ENCODE peak calls at places on chromosomes 1 and 21, in four cellular contexts. L, G, Q and H are unnamed samples.

GRCh38 chr1:211335507-211336157 is 9.0 kb downstream of the TRAF5 start:
- DNase-seq in L (no peak), G (no peak), Q (no peak), H (no peak)

GRCh38 chr1:27382950-27383627 is at the start of gene CD164L2:
- DNase-seq in L (peak; percentile 80), Q (no peak), G (peak; percentile 79), H (no peak)

GRCh38 chr1:173424137-173424536 is 53.0 kb upstream of the PRDX6 start:
- DNase-seq in G (no peak), L (no peak), Q (no peak), H (no peak)

GRCh38 chr1:91400133-91400725 is 4.4 kb downstream of the HFM1 start:
- DNase-seq in Q (no peak), L (no peak), G (no peak), H (no peak)

GRCh38 chr1:21530368-21531016 is 21.3 kb downstream of the ALPL start:
- DNase-seq in Q (no peak), L (no peak), G (no peak), H (no peak)

GRCh38 chr1:243433737-243434370 is 178.0 kb downstream of the SDCCAG8 start:
- DNase-seq in L (no peak), Q (no peak), G (no peak), H (no peak)

GRCh38 chr1:173554541-173555250 is 48.2 kb downstream of the SLC9C2 start:
- DNase-seq in Q (no peak), L (no peak), G (no peak), H (no peak)

GRCh38 chr1:194466706-194467105 is 1280.3 kb upstream of the B3GALT2 start:
- DNase-seq in L (no peak), Q (no peak), G (no peak), H (no peak)

GRCh38 chr1:158155673-158156072 is 25.0 kb upstream of the CD1D start:
- DNase-seq in L (no peak), G (no peak), Q (no peak), H (no peak)

GRCh38 chr1:59043796-59044195 is 253.1 kb upstream of the FGGY start:
- DNase-seq in L (peak; percentile 46), G (peak; percentile 60), Q (no peak), H (no peak)

GRCh38 chr1:40076895-40077312 is 20.1 kb downstream of the PPT1 start:
- DNase-seq in Q (no peak), G (no peak), L (no peak), H (no peak)

GRCh38 chr1:59707216-59707615 is 107.5 kb upstream of the HOOK1 start:
- DNase-seq in Q (no peak), L (no peak), G (peak; percentile 66), H (no peak)

GRCh38 chr1:219176168-219176567 is 2.5 kb downstream of the LYPLAL1 start:
- DNase-seq in Q (no peak), G (no peak), L (no peak), H (no peak)

GRCh38 chr1:63124666-63125191 is 197.6 kb upstream of the FOXD3 start:
- DNase-seq in L (no peak), Q (no peak), G (no peak), H (no peak)

GRCh38 chr1:150221552-150221951 is 14.4 kb downstream of the ANP32E start:
- DNase-seq in G (no peak), Q (no peak), L (no peak), H (no peak)

GRCh38 chr1:199898654-199899053 is 128.9 kb upstream of the NR5A2 start:
- DNase-seq in G (no peak), L (no peak), Q (no peak), H (no peak)

GRCh38 chr1:3807769-3808168 is 11.5 kb upstream of the LRRC47 start:
- DNase-seq in L (no peak), Q (no peak), G (no peak), H (no peak)

GRCh38 chr1:112237983-112238515 is 158.0 kb upstream of the CTTNBP2NL start:
- DNase-seq in Q (no peak), L (no peak), G (no peak), H (no peak)

GRCh38 chr1:92817986-92818764 is 13.7 kb upstream of the RPL5 start:
- DNase-seq in Q (no peak), G (no peak), L (no peak), H (peak; percentile 44)

GRCh38 chr1:2593251-2593878 is 6.8 kb downstream of the PRXL2B start:
- DNase-seq in L (no peak), G (peak; percentile 46), Q (no peak), H (no peak)

GRCh38 chr21:32329776-32330175 is 31.1 kb downstream of the MRAP start:
- DNase-seq in G (no peak), Q (no peak), L (no peak), H (no peak)

GRCh38 chr1:30875197-30875596 is 33.4 kb downstream of the SDC3 start:
- DNase-seq in L (no peak), Q (no peak), G (peak; percentile 33), H (no peak)

GRCh38 chr1:188194916-188195315 is 1366.2 kb downstream of the PLA2G4A start:
- DNase-seq in L (no peak), Q (no peak), G (no peak), H (peak; percentile 8)

GRCh38 chr1:203584040-203584439 is 42.6 kb upstream of the ATP2B4 start:
- DNase-seq in G (no peak), Q (no peak), L (no peak), H (no peak)

GRCh38 chr1:203577874-203578464 is 48.7 kb upstream of the ATP2B4 start:
- DNase-seq in L (no peak), G (no peak), Q (no peak), H (no peak)

GRCh38 chr1:203581841-203582240 is 44.8 kb upstream of the ATP2B4 start:
- DNase-seq in G (no peak), L (no peak), Q (no peak), H (no peak)

GRCh38 chr1:203582568-203582967 is 44.1 kb upstream of the ATP2B4 start:
- DNase-seq in Q (no peak), G (no peak), L (no peak), H (no peak)

DNA sequence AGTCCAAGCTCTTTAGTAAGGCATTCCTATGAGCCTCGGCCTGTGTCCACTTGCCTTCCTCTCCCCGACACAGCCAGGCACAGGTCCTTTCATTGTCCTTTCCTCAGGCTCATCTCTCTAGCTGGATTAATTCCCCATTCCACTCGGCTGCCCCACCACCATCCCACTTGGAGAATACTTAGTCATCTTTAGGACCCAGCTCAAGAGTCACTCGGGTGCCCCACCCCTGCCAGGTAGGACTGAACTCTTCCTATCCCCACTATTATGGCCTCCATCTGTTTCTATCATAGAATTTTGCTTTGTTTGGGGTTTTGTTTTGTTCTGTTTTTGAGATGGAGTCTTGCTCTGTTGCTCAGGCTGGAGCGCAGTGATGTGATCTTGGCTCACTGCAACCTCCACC is 45.9 kb upstream of the ATP2B4 start:
- DNase-seq in G (no peak), Q (no peak), L (no peak), H (no peak)
- H3K4me3 ChIP-seq in G (no peak overlapping the region), Q (no peak overlapping the region), L (no peak overlapping the region), H (no peak overlapping the region)

GRCh38 chr1:15206418-15207030 is 40.5 kb upstream of the FHAD1 start:
- DNase-seq in L (no peak), G (no peak), Q (no peak), H (no peak)
- H3K4me1 ChIP-seq in L (peaks cover 65% of the 10 kb centered on the region), G (no peaks in the 10 kb centered on the region), Q (peaks cover 17% of the 10 kb centered on the region), H (no peaks in the 10 kb centered on the region)

DNA sequence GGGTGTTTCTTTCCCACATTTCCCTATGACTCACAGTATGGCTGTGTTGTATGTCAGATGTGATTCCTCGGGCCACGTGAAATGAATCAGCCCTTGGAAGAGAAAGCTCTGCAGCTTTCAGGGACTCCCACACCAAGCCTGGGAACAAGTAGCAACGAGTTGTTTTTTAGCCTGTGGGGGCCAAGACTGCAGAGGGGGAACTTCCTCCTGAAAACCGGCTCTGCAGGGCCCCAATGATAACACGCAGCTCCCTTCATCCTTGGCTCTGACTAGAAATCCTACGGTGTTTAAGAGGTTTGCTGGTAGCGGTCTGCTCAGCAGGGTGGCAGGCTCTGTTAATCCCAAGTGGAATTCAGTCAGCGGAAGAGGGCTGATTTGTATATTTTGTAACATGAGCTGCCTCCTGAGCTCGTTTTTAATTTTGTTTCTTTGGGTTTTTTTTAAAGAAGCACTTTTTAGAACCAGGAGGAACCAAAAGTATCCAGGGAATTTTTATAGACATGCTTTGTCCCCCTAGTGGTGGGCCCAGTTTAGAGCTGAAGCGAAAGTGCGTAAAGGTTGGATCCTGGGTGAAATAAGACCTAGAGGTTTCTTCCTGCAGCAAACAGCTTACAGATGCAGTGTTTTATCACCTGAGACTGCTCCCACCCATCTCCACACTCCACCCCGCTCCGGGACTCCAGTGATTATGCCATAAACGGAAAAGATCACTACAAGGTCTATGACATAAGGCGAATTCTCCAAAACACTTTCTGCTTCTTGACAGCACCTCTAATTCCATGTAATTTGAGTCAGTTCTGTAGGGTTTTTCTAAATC is 48.8 kb downstream of the LAMC2 start:
- DNase-seq in L (peak; percentile 43), G (peak; percentile 76), Q (peak; percentile 63), H (peak; percentile 81)
- H3K4me3 ChIP-seq in L (peak overlapping the region; percentile 15), G (peak overlapping the region; percentile 5), Q (no peak overlapping the region), H (peak overlapping the region; percentile 8)

DNA sequence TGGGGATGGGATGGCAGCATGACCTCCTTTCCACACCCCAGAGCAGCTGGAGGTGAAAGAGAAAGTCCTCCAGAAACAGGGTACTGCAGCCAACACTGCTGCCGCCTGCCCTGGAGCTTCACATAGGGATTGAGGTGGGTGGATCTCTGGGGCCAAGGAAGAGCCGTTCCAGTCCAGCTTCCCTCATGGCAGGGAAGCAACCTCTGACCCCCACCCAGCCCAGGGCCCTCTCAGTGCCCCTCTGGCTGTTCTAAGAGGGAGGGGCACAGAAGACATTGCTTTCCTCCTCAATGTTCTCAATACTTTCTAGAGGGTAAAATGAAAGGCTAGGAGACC is 5.7 kb downstream of the KIF21B start:
- DNase-seq in L (no peak), Q (no peak), G (no peak), H (no peak)
- H3K4me1 ChIP-seq in L (no peaks in the 10 kb centered on the region), Q (peaks cover 34% of the 10 kb centered on the region), G (no peaks in the 10 kb centered on the region), H (peaks cover 8% of the 10 kb centered on the region)